ENCODE peak calls at places on chromosome 21, in seven cellular contexts. U, G, H, B, S, M and D are unnamed samples.

GRCh38 chr21:15614757-15615156 is 115.0 kb upstream of the USP25 start:
- DNase-seq in U (no peak), G (no peak), H (no peak), B (no peak), S (no peak), M (no peak), D (no peak)

GRCh38 chr21:40049031-40049958 is 182.1 kb downstream of the PCP4 start:
- DNase-seq in U (no peak), G (no peak), H (no peak), B (peak), S (no peak), M (no peak), D (peak)

GRCh38 chr21:46206163-46207005 is 22.1 kb upstream of the SPATC1L start:
- DNase-seq in U (no peak), G (peak), H (no peak), B (no peak), S (no peak), M (no peak), D (no peak)

GRCh38 chr21:14877581-14878228 is 187.1 kb downstream of the NRIP1 start:
- DNase-seq in U (no peak), G (no peak), H (no peak), B (peak), S (no peak), M (no peak), D (no peak)

GRCh38 chr21:28538987-28539622 is 453.6 kb downstream of the LTN1 start:
- DNase-seq in U (no peak), G (no peak), H (no peak), B (peak), S (no peak), M (no peak), D (no peak)

GRCh38 chr21:45542242-45542666 is at the start of gene SLC19A1:
- DNase-seq in U (no peak), G (peak), H (peak), B (peak), S (peak), M (peak), D (peak)

GRCh38 chr21:29904359-29905282 is 35.2 kb downstream of the GRIK1 start:
- DNase-seq in U (no peak), G (no peak), H (no peak), B (no peak), S (no peak), M (no peak), D (no peak)

GRCh38 chr21:29077651-29078090 is 4.2 kb upstream of the CCT8 start:
- DNase-seq in U (no peak), G (no peak), H (no peak), B (peak), S (peak), M (peak), D (no peak)

GRCh38 chr21:44701541-44701940 is 4.6 kb downstream of the KRTAP10-12 start:
- DNase-seq in U (no peak), G (no peak), H (no peak), B (no peak), S (no peak), M (no peak), D (no peak)

GRCh38 chr21:33412832-33413519 is 9.8 kb downstream of the IFNGR2 start:
- DNase-seq in U (no peak), G (no peak), H (no peak), B (no peak), S (peak), M (no peak), D (no peak)

GRCh38 chr21:31347435-31348032 is 3.5 kb upstream of the TIAM1 start:
- DNase-seq in U (no peak), G (no peak), H (no peak), B (peak), S (no peak), M (no peak), D (no peak)

GRCh38 chr21:34890258-34890723 is 158.8 kb downstream of the RUNX1 start:
- DNase-seq in U (no peak), G (no peak), H (no peak), B (no peak), S (no peak), M (no peak), D (no peak)
- TF ChIP-seq POLR2A in U (no peak), G (no peak), H (no peak), B (no peak), S (no peak), M (no peak), D (no peak)

DNA sequence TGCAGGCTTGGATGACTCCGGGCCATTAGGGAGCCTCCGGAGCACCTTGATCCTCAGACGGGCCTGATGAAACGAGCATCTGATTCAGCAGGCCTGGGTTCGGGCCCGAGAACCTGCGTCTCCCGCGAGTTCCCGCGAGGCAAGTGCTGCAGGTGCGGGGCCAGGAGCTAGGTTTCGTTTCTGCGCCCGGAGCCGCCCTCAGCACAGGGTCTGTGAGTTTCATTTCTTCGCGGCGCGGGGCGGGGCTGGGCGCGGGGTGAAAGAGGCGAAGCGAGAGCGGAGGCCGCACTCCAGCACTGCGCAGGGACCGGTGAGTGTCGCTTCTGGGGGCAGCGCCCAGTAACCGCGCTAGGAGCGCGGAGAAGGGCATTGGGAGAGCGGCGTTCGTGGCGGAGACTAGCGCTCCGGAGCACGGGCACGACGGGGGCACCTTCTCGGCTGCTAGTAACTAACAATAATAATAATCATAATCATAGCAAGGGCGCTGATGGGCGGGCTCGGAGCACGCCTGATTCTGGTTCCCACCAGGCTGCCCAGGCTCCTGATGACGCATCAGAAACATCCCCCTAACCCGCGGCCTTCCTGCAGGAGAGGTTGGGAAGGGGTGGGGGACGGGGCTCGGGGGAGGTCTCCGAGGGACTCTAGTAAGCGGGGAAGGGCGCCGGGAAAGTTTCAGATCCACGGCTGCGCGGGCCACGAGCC is at the start of gene MX1:
- DNase-seq in U (peak), G (peak), H (peak), B (peak), S (peak), M (peak), D (no peak)
- H3K4me3 ChIP-seq in U (peak), G (peak), H (peak), B (peak), S (peak), M (peak), D (peak)

GRCh38 chr21:17554120-17554519 is 41.3 kb downstream of the CXADR start:
- DNase-seq in U (no peak), G (no peak), H (no peak), B (no peak), S (no peak), M (no peak), D (no peak)

GRCh38 chr21:17560377-17560776 is 47.5 kb downstream of the CXADR start:
- DNase-seq in U (no peak), G (no peak), H (no peak), B (peak), S (no peak), M (no peak), D (no peak)

GRCh38 chr21:17550671-17551308 is 37.9 kb downstream of the CXADR start:
- DNase-seq in U (no peak), G (no peak), H (no peak), B (no peak), S (no peak), M (no peak), D (no peak)

GRCh38 chr21:17552410-17552809 is 39.6 kb downstream of the CXADR start:
- DNase-seq in U (no peak), G (no peak), H (no peak), B (no peak), S (no peak), M (no peak), D (no peak)

GRCh38 chr21:17554619-17555472 is 42.0 kb downstream of the CXADR start:
- DNase-seq in U (no peak), G (no peak), H (no peak), B (peak), S (no peak), M (no peak), D (no peak)
- TF ChIP-seq CTCF in U (peak), G (no peak), H (no peak), B (peak), S (peak), M (no peak), D (no peak)

GRCh38 chr21:35585155-35585554 is 475.2 kb downstream of the SETD4 start:
- DNase-seq in U (no peak), G (no peak), H (no peak), B (peak), S (no peak), M (no peak), D (no peak)

GRCh38 chr21:35586305-35586704 is 474.0 kb downstream of the SETD4 start:
- DNase-seq in U (no peak), G (no peak), H (no peak), B (no peak), S (no peak), M (no peak), D (no peak)

GRCh38 chr21:35585878-35586277 is 474.4 kb downstream of the SETD4 start:
- DNase-seq in U (no peak), G (no peak), H (no peak), B (no peak), S (no peak), M (no peak), D (no peak)

GRCh38 chr21:35581640-35582039 is 478.7 kb downstream of the SETD4 start:
- DNase-seq in U (no peak), G (no peak), H (no peak), B (no peak), S (no peak), M (no peak), D (no peak)

DNA sequence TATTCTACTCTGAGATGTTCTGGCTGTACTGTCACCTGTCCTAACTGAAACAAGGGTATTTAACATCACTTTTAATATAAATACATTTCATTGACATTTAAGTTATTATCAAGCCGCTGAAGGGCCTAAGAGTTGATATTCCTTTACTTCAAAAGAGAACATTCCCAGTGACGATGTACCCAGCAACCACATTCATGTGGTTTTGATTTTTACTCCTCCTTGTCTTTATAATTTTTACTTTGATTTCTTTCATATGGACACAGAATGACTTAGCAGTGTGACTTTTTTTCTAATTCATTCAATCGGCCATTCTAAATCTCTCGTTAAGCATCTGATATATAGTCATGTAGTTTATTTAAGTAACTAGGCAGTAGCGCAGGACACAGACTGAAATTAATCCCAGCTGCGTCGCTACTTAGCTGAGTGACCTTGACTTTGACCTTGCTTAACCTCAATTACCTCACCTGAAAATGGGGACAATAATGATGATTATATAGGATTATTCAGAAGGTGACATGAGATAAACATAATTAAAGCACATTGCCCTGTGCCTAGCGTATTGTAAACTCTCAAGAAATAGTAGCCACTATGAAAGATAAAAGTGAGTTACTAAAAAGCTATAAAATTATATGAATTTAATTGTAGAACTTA is 476.6 kb downstream of the SETD4 start:
- DNase-seq in U (no peak), G (no peak), H (no peak), B (no peak), S (no peak), M (no peak), D (no peak)
- TF ChIP-seq POLR2A in U (no peak), G (no peak), H (no peak), B (no peak), S (no peak), M (no peak), D (no peak)

GRCh38 chr21:38861989-38862683 is 56.4 kb downstream of the ETS2 start:
- DNase-seq in U (no peak), G (no peak), H (no peak), B (no peak), S (no peak), M (no peak), D (no peak)
- H3K4me3 ChIP-seq in U (no peak), G (no peak), H (no peak), B (no peak), S (no peak), M (no peak), D (no peak)